ENCODE peak calls at places on chromosome 18, in five cellular contexts. One of them, this sample, is unnamed.

GRCh38 chr18:10010611-10011015 is 96.8 kb downstream of the VAPA start:
- DNase-seq in fibroblast of pulmonary artery: peak
- DNase-seq in brain microvascular endothelial cell: peak
- DNase-seq in activated T-helper 1 cell treated with anti-CD3 and anti-CD28 coated beads, Interleukin-2, amount 50 U/mL, for 16 hours: no peak
- DNase-seq in globus pallidus: peak
- DNase-seq in this sample: peak

GRCh38 chr18:54662986-54663385 is 71.9 kb downstream of the DYNAP start:
- DNase-seq in fibroblast of pulmonary artery: no peak
- DNase-seq in brain microvascular endothelial cell: no peak
- DNase-seq in activated T-helper 1 cell treated with anti-CD3 and anti-CD28 coated beads, Interleukin-2, amount 50 U/mL, for 16 hours: no peak
- DNase-seq in globus pallidus: no peak
- DNase-seq in this sample: no peak

GRCh38 chr18:35777042-35777441 is 195.4 kb upstream of the RMP24 start:
- DNase-seq in fibroblast of pulmonary artery: no peak
- DNase-seq in brain microvascular endothelial cell: no peak
- DNase-seq in activated T-helper 1 cell treated with anti-CD3 and anti-CD28 coated beads, Interleukin-2, amount 50 U/mL, for 16 hours: no peak
- DNase-seq in globus pallidus: no peak
- DNase-seq in this sample: no peak

GRCh38 chr18:42339324-42339723 is 384.3 kb downstream of the PIK3C3 start:
- DNase-seq in fibroblast of pulmonary artery: no peak
- DNase-seq in brain microvascular endothelial cell: no peak
- DNase-seq in activated T-helper 1 cell treated with anti-CD3 and anti-CD28 coated beads, Interleukin-2, amount 50 U/mL, for 16 hours: no peak
- DNase-seq in globus pallidus: peak
- DNase-seq in this sample: no peak

GRCh38 chr18:79497638-79498081 is 101.9 kb downstream of the NFATC1 start:
- DNase-seq in fibroblast of pulmonary artery: peak
- DNase-seq in brain microvascular endothelial cell: no peak
- DNase-seq in activated T-helper 1 cell treated with anti-CD3 and anti-CD28 coated beads, Interleukin-2, amount 50 U/mL, for 16 hours: no peak
- DNase-seq in globus pallidus: no peak
- DNase-seq in this sample: no peak

GRCh38 chr18:63511285-63511684 is 30.9 kb upstream of the SERPINB12 start:
- DNase-seq in fibroblast of pulmonary artery: peak
- DNase-seq in brain microvascular endothelial cell: peak
- DNase-seq in activated T-helper 1 cell treated with anti-CD3 and anti-CD28 coated beads, Interleukin-2, amount 50 U/mL, for 16 hours: no peak
- DNase-seq in globus pallidus: peak
- DNase-seq in this sample: peak

GRCh38 chr18:76668546-76668945 is 153.8 kb upstream of the ZNF236 start:
- DNase-seq in fibroblast of pulmonary artery: no peak
- DNase-seq in brain microvascular endothelial cell: no peak
- DNase-seq in activated T-helper 1 cell treated with anti-CD3 and anti-CD28 coated beads, Interleukin-2, amount 50 U/mL, for 16 hours: no peak
- DNase-seq in globus pallidus: no peak
- DNase-seq in this sample: no peak

GRCh38 chr18:39406941-39407340 is 1841.3 kb upstream of the CELF4 start:
- DNase-seq in fibroblast of pulmonary artery: no peak
- DNase-seq in brain microvascular endothelial cell: no peak
- DNase-seq in activated T-helper 1 cell treated with anti-CD3 and anti-CD28 coated beads, Interleukin-2, amount 50 U/mL, for 16 hours: no peak
- DNase-seq in globus pallidus: no peak
- DNase-seq in this sample: no peak

GRCh38 chr18:62979172-62979571 is 263.8 kb downstream of the PHLPP1 start:
- DNase-seq in fibroblast of pulmonary artery: peak
- DNase-seq in brain microvascular endothelial cell: peak
- DNase-seq in activated T-helper 1 cell treated with anti-CD3 and anti-CD28 coated beads, Interleukin-2, amount 50 U/mL, for 16 hours: no peak
- DNase-seq in globus pallidus: peak
- DNase-seq in this sample: peak

GRCh38 chr18:286515-287310 is 18.9 kb upstream of the THOC1 start:
- DNase-seq in fibroblast of pulmonary artery: peak
- DNase-seq in brain microvascular endothelial cell: peak
- DNase-seq in activated T-helper 1 cell treated with anti-CD3 and anti-CD28 coated beads, Interleukin-2, amount 50 U/mL, for 16 hours: no peak
- DNase-seq in globus pallidus: peak
- DNase-seq in this sample: no peak

GRCh38 chr18:58321986-58322385 is 278.0 kb downstream of the NEDD4L start:
- DNase-seq in fibroblast of pulmonary artery: peak
- DNase-seq in brain microvascular endothelial cell: peak
- DNase-seq in activated T-helper 1 cell treated with anti-CD3 and anti-CD28 coated beads, Interleukin-2, amount 50 U/mL, for 16 hours: no peak
- DNase-seq in globus pallidus: peak
- DNase-seq in this sample: no peak

GRCh38 chr18:58258707-58259342 is 214.8 kb downstream of the NEDD4L start:
- DNase-seq in fibroblast of pulmonary artery: no peak
- DNase-seq in brain microvascular endothelial cell: no peak
- DNase-seq in activated T-helper 1 cell treated with anti-CD3 and anti-CD28 coated beads, Interleukin-2, amount 50 U/mL, for 16 hours: no peak
- DNase-seq in globus pallidus: no peak
- DNase-seq in this sample: no peak

GRCh38 chr18:36653870-36654269 is 174.9 kb downstream of the TPGS2 start:
- DNase-seq in fibroblast of pulmonary artery: no peak
- DNase-seq in brain microvascular endothelial cell: no peak
- DNase-seq in activated T-helper 1 cell treated with anti-CD3 and anti-CD28 coated beads, Interleukin-2, amount 50 U/mL, for 16 hours: no peak
- DNase-seq in globus pallidus: no peak
- DNase-seq in this sample: no peak

GRCh38 chr18:44170208-44170880 is 510.3 kb upstream of the SETBP1 start:
- DNase-seq in fibroblast of pulmonary artery: peak
- DNase-seq in brain microvascular endothelial cell: no peak
- DNase-seq in activated T-helper 1 cell treated with anti-CD3 and anti-CD28 coated beads, Interleukin-2, amount 50 U/mL, for 16 hours: no peak
- DNase-seq in globus pallidus: no peak
- DNase-seq in this sample: no peak

GRCh38 chr18:63570721-63571120 is 16.4 kb upstream of the SERPINB13 start:
- DNase-seq in fibroblast of pulmonary artery: no peak
- DNase-seq in brain microvascular endothelial cell: no peak
- DNase-seq in activated T-helper 1 cell treated with anti-CD3 and anti-CD28 coated beads, Interleukin-2, amount 50 U/mL, for 16 hours: no peak
- DNase-seq in globus pallidus: no peak
- DNase-seq in this sample: no peak

GRCh38 chr18:37617623-37618022 is 52.0 kb upstream of the CELF4 start:
- DNase-seq in fibroblast of pulmonary artery: no peak
- DNase-seq in brain microvascular endothelial cell: no peak
- DNase-seq in activated T-helper 1 cell treated with anti-CD3 and anti-CD28 coated beads, Interleukin-2, amount 50 U/mL, for 16 hours: no peak
- DNase-seq in globus pallidus: no peak
- DNase-seq in this sample: no peak

GRCh38 chr18:32318581-32318980 is 128.7 kb downstream of the MEP1B start:
- DNase-seq in fibroblast of pulmonary artery: no peak
- DNase-seq in brain microvascular endothelial cell: no peak
- DNase-seq in activated T-helper 1 cell treated with anti-CD3 and anti-CD28 coated beads, Interleukin-2, amount 50 U/mL, for 16 hours: no peak
- DNase-seq in globus pallidus: no peak
- DNase-seq in this sample: no peak

GRCh38 chr18:73004260-73004659 is 136.5 kb upstream of the NETO1 start:
- DNase-seq in fibroblast of pulmonary artery: no peak
- DNase-seq in brain microvascular endothelial cell: no peak
- DNase-seq in activated T-helper 1 cell treated with anti-CD3 and anti-CD28 coated beads, Interleukin-2, amount 50 U/mL, for 16 hours: no peak
- DNase-seq in globus pallidus: no peak
- DNase-seq in this sample: no peak

GRCh38 chr18:8946046-8946838 is 156.3 kb upstream of the NDUFV2 start:
- DNase-seq in fibroblast of pulmonary artery: peak
- DNase-seq in brain microvascular endothelial cell: peak
- DNase-seq in activated T-helper 1 cell treated with anti-CD3 and anti-CD28 coated beads, Interleukin-2, amount 50 U/mL, for 16 hours: no peak
- DNase-seq in globus pallidus: no peak
- DNase-seq in this sample: peak

GRCh38 chr18:10201655-10202054 is 252.8 kb upstream of the APCDD1 start:
- DNase-seq in fibroblast of pulmonary artery: no peak
- DNase-seq in brain microvascular endothelial cell: no peak
- DNase-seq in activated T-helper 1 cell treated with anti-CD3 and anti-CD28 coated beads, Interleukin-2, amount 50 U/mL, for 16 hours: no peak
- DNase-seq in globus pallidus: no peak
- DNase-seq in this sample: no peak

GRCh38 chr18:48575658-48576453 is 37.0 kb downstream of the CTIF start:
- DNase-seq in fibroblast of pulmonary artery: no peak
- DNase-seq in brain microvascular endothelial cell: peak
- DNase-seq in activated T-helper 1 cell treated with anti-CD3 and anti-CD28 coated beads, Interleukin-2, amount 50 U/mL, for 16 hours: no peak
- DNase-seq in globus pallidus: peak
- DNase-seq in this sample: no peak

GRCh38 chr18:47287911-47288635 is 36.6 kb upstream of the SKOR2 start:
- DNase-seq in fibroblast of pulmonary artery: no peak
- DNase-seq in brain microvascular endothelial cell: no peak
- DNase-seq in activated T-helper 1 cell treated with anti-CD3 and anti-CD28 coated beads, Interleukin-2, amount 50 U/mL, for 16 hours: no peak
- DNase-seq in globus pallidus: peak
- DNase-seq in this sample: no peak

GRCh38 chr18:3747176-3747973 is 297.4 kb downstream of the TGIF1 start:
- DNase-seq in fibroblast of pulmonary artery: peak
- DNase-seq in brain microvascular endothelial cell: peak
- DNase-seq in activated T-helper 1 cell treated with anti-CD3 and anti-CD28 coated beads, Interleukin-2, amount 50 U/mL, for 16 hours: no peak
- DNase-seq in globus pallidus: no peak
- DNase-seq in this sample: no peak

GRCh38 chr18:7038330-7038846 is 79.2 kb downstream of the LAMA1 start:
- DNase-seq in fibroblast of pulmonary artery: peak
- DNase-seq in brain microvascular endothelial cell: peak
- DNase-seq in activated T-helper 1 cell treated with anti-CD3 and anti-CD28 coated beads, Interleukin-2, amount 50 U/mL, for 16 hours: no peak
- DNase-seq in globus pallidus: peak
- DNase-seq in this sample: peak

GRCh38 chr18:78562446-78563020 is 417.1 kb upstream of the SALL3 start:
- DNase-seq in fibroblast of pulmonary artery: no peak
- DNase-seq in brain microvascular endothelial cell: no peak
- DNase-seq in activated T-helper 1 cell treated with anti-CD3 and anti-CD28 coated beads, Interleukin-2, amount 50 U/mL, for 16 hours: no peak
- DNase-seq in globus pallidus: no peak
- DNase-seq in this sample: no peak

GRCh38 chr18:77054288-77054605 is 78.3 kb downstream of the MBP start:
- DNase-seq in fibroblast of pulmonary artery: no peak
- DNase-seq in brain microvascular endothelial cell: no peak
- DNase-seq in activated T-helper 1 cell treated with anti-CD3 and anti-CD28 coated beads, Interleukin-2, amount 50 U/mL, for 16 hours: no peak
- DNase-seq in globus pallidus: no peak
- DNase-seq in this sample: no peak

GRCh38 chr18:7623681-7624080 is 56.6 kb downstream of the PTPRM start:
- DNase-seq in fibroblast of pulmonary artery: no peak
- DNase-seq in brain microvascular endothelial cell: no peak
- DNase-seq in activated T-helper 1 cell treated with anti-CD3 and anti-CD28 coated beads, Interleukin-2, amount 50 U/mL, for 16 hours: no peak
- DNase-seq in globus pallidus: no peak
- DNase-seq in this sample: no peak

GRCh38 chr18:6729247-6730091 is at the start of gene ARHGAP28:
- DNase-seq in fibroblast of pulmonary artery: peak
- DNase-seq in brain microvascular endothelial cell: peak
- DNase-seq in activated T-helper 1 cell treated with anti-CD3 and anti-CD28 coated beads, Interleukin-2, amount 50 U/mL, for 16 hours: no peak
- DNase-seq in globus pallidus: peak
- DNase-seq in this sample: peak

GRCh38 chr18:36406805-36407204 is 109.3 kb downstream of the FHOD3 start:
- DNase-seq in fibroblast of pulmonary artery: no peak
- DNase-seq in brain microvascular endothelial cell: no peak
- DNase-seq in activated T-helper 1 cell treated with anti-CD3 and anti-CD28 coated beads, Interleukin-2, amount 50 U/mL, for 16 hours: no peak
- DNase-seq in globus pallidus: no peak
- DNase-seq in this sample: no peak

GRCh38 chr18:76405761-76406356 is 89.2 kb downstream of the ZNF516 start:
- DNase-seq in fibroblast of pulmonary artery: peak
- DNase-seq in brain microvascular endothelial cell: peak
- DNase-seq in activated T-helper 1 cell treated with anti-CD3 and anti-CD28 coated beads, Interleukin-2, amount 50 U/mL, for 16 hours: peak
- DNase-seq in globus pallidus: no peak
- DNase-seq in this sample: no peak

GRCh38 chr18:58087928-58088722 is 44.1 kb downstream of the NEDD4L start:
- DNase-seq in fibroblast of pulmonary artery: no peak
- DNase-seq in brain microvascular endothelial cell: no peak
- DNase-seq in activated T-helper 1 cell treated with anti-CD3 and anti-CD28 coated beads, Interleukin-2, amount 50 U/mL, for 16 hours: no peak
- DNase-seq in globus pallidus: no peak
- DNase-seq in this sample: no peak

This sample was measured in skeletal muscle cell.